ENCODE peak calls at places on chromosomes 16 and 17, in eight cellular contexts. K, L, U, T, C, Y, Q and J are unnamed samples.
A peak's percentile ranks its signal among the peaks of the same experiment; 100 is the strongest.

GRCh38 chr17:6070895-6071511 is 824 bp downstream of the WSCD1 start:
- DNase-seq in Y (peak; percentile 21), T (peak; percentile 49), U (peak; percentile 38), C (no peak), Q (peak; percentile 51), K (no peak), L (peak; percentile 22), J (no peak)

GRCh38 chr16:58635502-58635901 is 5.9 kb upstream of the CNOT1 start:
- DNase-seq in U (no peak), T (no peak), L (no peak), K (no peak), C (no peak), Q (no peak), Y (no peak), J (no peak)

GRCh38 chr17:49995055-49995738 is at the start of gene DLX3:
- DNase-seq in Y (peak; percentile 89), C (peak; percentile 76), U (peak; percentile 70), L (peak; percentile 65), T (peak; percentile 5), K (no peak), Q (peak; percentile 61), J (no peak)

GRCh38 chr16:21950782-21951521 is 2.2 kb upstream of the UQCRC2 start:
- DNase-seq in K (no peak), C (peak; percentile 21), T (no peak), L (no peak), U (no peak), Y (peak; percentile 40), Q (peak; percentile 36), J (no peak)

GRCh38 chr16:23155445-23156049 is 6.3 kb upstream of the USP31 start:
- DNase-seq in L (no peak), U (peak; percentile 35), Y (no peak), Q (no peak), C (no peak), T (no peak), K (no peak), J (no peak)

GRCh38 chr16:12173121-12173520 is 196.6 kb downstream of the SNX29 start:
- DNase-seq in K (no peak), U (no peak), Y (no peak), Q (no peak), L (no peak), C (no peak), T (no peak), J (no peak)

GRCh38 chr17:7058831-7059447 is 15.0 kb upstream of the SLC16A11 start:
- DNase-seq in L (no peak), C (no peak), U (no peak), T (no peak), Y (no peak), Q (no peak), K (no peak), J (no peak)

GRCh38 chr16:56401482-56401881 is 23.9 kb downstream of the AMFR start:
- DNase-seq in Y (peak; percentile 91), T (no peak), K (no peak), C (no peak), U (no peak), Q (no peak), L (no peak), J (no peak)

GRCh38 chr16:88049020-88049419 is 97.8 kb downstream of the BANP start:
- DNase-seq in Q (no peak), T (no peak), U (no peak), Y (no peak), K (no peak), C (no peak), L (no peak), J (no peak)

GRCh38 chr16:71442041-71442440 is at the start of gene TLE7:
- DNase-seq in C (no peak), Y (no peak), K (no peak), T (no peak), L (no peak), U (no peak), Q (no peak), J (no peak)

GRCh38 chr16:29310852-29311314 is 95.6 kb downstream of the NPIPB11 start:
- DNase-seq in K (no peak), Q (no peak), U (no peak), Y (no peak), L (no peak), T (no peak), C (no peak), J (peak; percentile 16)

GRCh38 chr16:3266873-3267537 is 10.6 kb upstream of the MEFV start:
- DNase-seq in K (no peak), C (peak; percentile 59), Q (no peak), L (no peak), T (no peak), Y (peak; percentile 5), U (no peak), J (no peak)

GRCh38 chr16:67886387-67886786 is 1.7 kb downstream of the NRN1L start:
- DNase-seq in L (no peak), T (no peak), Q (no peak), U (no peak), Y (no peak), K (no peak), C (no peak), J (no peak)

GRCh38 chr17:16491703-16492612 is at the start of gene LRRC75A:
- DNase-seq in Y (peak; percentile 43), Q (peak; percentile 51), C (peak; percentile 53), T (peak; percentile 33), K (no peak), U (peak; percentile 65), L (peak; percentile 60), J (no peak)

GRCh38 chr17:15442316-15443185 is 24.9 kb downstream of the CDRT4 start:
- DNase-seq in U (no peak), Q (no peak), L (no peak), K (no peak), Y (peak; percentile 0), T (no peak), C (no peak), J (no peak)